ENCODE peak calls at places on chromosomes 11 and 22, in seven cellular contexts. D, S, O, P, W, Y and Q are unnamed samples.

GRCh38 chr11:92296138-92296515 is 71.5 kb downstream of the FAT3 start:
- DNase-seq in D (no peak), S (no peak), O (no peak), P (no peak), W (no peak), Y (peak; percentile 17), Q (no peak)

GRCh38 chr22:42646569-42647525 is 2.3 kb downstream of the CYB5R3 start:
- DNase-seq in D (no peak), S (no peak), O (no peak), P (peak; percentile 74), W (no peak), Y (no peak), Q (peak; percentile 79)

GRCh38 chr11:63937713-63938480 is 905 bp upstream of the NAA40 start:
- DNase-seq in D (no peak), S (peak; percentile 67), O (no peak), P (no peak), W (no peak), Y (no peak), Q (peak; percentile 19)

GRCh38 chr22:45459235-45459634 is 43.4 kb upstream of the FBLN1 start:
- DNase-seq in D (no peak), S (no peak), O (no peak), P (no peak), W (no peak), Y (no peak), Q (no peak)

GRCh38 chr22:47055921-47056320 is 293.5 kb downstream of the TBC1D22A start:
- DNase-seq in D (no peak), S (no peak), O (no peak), P (no peak), W (no peak), Y (no peak), Q (no peak)

GRCh38 chr22:30546616-30547015 is at the start of gene SEC14L6:
- DNase-seq in D (no peak), S (no peak), O (no peak), P (no peak), W (no peak), Y (no peak), Q (no peak)

GRCh38 chr22:20013382-20013871 is 3.2 kb downstream of the ARVCF start:
- DNase-seq in D (peak; percentile 42), S (no peak), O (peak; percentile 43), P (peak; percentile 37), W (peak; percentile 78), Y (peak; percentile 56), Q (peak; percentile 47)

GRCh38 chr11:74634537-74634936 is 42.2 kb downstream of the POLD3 start:
- DNase-seq in D (no peak), S (peak; percentile 87), O (no peak), P (peak; percentile 15), W (no peak), Y (peak; percentile 81), Q (peak; percentile 40)

GRCh38 chr22:33922268-33922667 is 2.0 kb upstream of the LARGE1 start:
- DNase-seq in D (no peak), S (no peak), O (peak; percentile 24), P (no peak), W (peak; percentile 33), Y (peak; percentile 37), Q (peak; percentile 46)

GRCh38 chr11:11416502-11416901 is 63.5 kb upstream of the CSNK2A3 start:
- DNase-seq in D (no peak), S (no peak), O (no peak), P (peak; percentile 31), W (no peak), Y (peak; percentile 15), Q (peak; percentile 39)

GRCh38 chr11:35045219-35045819 is 93.7 kb upstream of the CD44 start:
- DNase-seq in D (no peak), S (no peak), O (peak; percentile 39), P (peak; percentile 48), W (no peak), Y (no peak), Q (no peak)

GRCh38 chr11:32113637-32114203 is 22.8 kb downstream of the RCN1 start:
- DNase-seq in D (no peak), S (no peak), O (no peak), P (no peak), W (no peak), Y (no peak), Q (no peak)

GRCh38 chr11:47148903-47149535 is 27.7 kb downstream of the ARFGAP2 start:
- DNase-seq in D (no peak), S (no peak), O (no peak), P (peak; percentile 33), W (no peak), Y (no peak), Q (peak; percentile 93)

GRCh38 chr11:47360341-47360740 is 7.8 kb upstream of the MYBPC3 start:
- DNase-seq in D (no peak), S (no peak), O (no peak), P (no peak), W (no peak), Y (no peak), Q (no peak)

GRCh38 chr11:88402784-88403183 is 65.2 kb upstream of the CTSC start:
- DNase-seq in D (no peak), S (no peak), O (no peak), P (no peak), W (no peak), Y (peak; percentile 89), Q (no peak)

GRCh38 chr22:30432520-30432919 is 7.0 kb downstream of the MTFP1 start:
- DNase-seq in D (no peak), S (no peak), O (no peak), P (no peak), W (no peak), Y (no peak), Q (no peak)

GRCh38 chr11:32005786-32006406 is 85.0 kb upstream of the RCN1 start:
- DNase-seq in D (no peak), S (no peak), O (no peak), P (no peak), W (no peak), Y (peak; percentile 17), Q (no peak)

GRCh38 chr11:111393585-111393984 is 14.5 kb upstream of the POU2AF1 start:
- DNase-seq in D (no peak), S (no peak), O (no peak), P (no peak), W (no peak), Y (no peak), Q (no peak)

GRCh38 chr22:50708996-50709395 is 29.0 kb upstream of the ACR start:
- DNase-seq in D (no peak), S (no peak), O (no peak), P (no peak), W (no peak), Y (no peak), Q (no peak)

GRCh38 chr22:42943981-42944380 is 71.0 kb downstream of the PACSIN2 start:
- DNase-seq in D (no peak), S (no peak), O (no peak), P (no peak), W (no peak), Y (no peak), Q (no peak)

GRCh38 chr22:28013611-28014010 is 94.6 kb upstream of the PITPNB start:
- DNase-seq in D (no peak), S (no peak), O (no peak), P (no peak), W (no peak), Y (no peak), Q (no peak)

GRCh38 chr11:108117746-108118371 is 3.5 kb upstream of the ACAT1 start:
- DNase-seq in D (no peak), S (peak; percentile 44), O (no peak), P (no peak), W (peak; percentile 26), Y (peak; percentile 78), Q (no peak)

GRCh38 chr11:44893250-44894216 is 57.1 kb downstream of the TP53I11 start:
- DNase-seq in D (no peak), S (no peak), O (no peak), P (no peak), W (no peak), Y (peak; percentile 5), Q (no peak)

GRCh38 chr11:20529757-20530156 is 69.7 kb upstream of the SLC6A5 start:
- DNase-seq in D (no peak), S (no peak), O (no peak), P (no peak), W (no peak), Y (no peak), Q (no peak)

GRCh38 chr11:26078217-26078821 is 253.6 kb upstream of the ANO3 start:
- DNase-seq in D (no peak), S (no peak), O (no peak), P (no peak), W (no peak), Y (peak; percentile 38), Q (no peak)

GRCh38 chr22:23122216-23122957 is 19.4 kb downstream of the RSPH14 start:
- DNase-seq in D (no peak), S (no peak), O (no peak), P (no peak), W (no peak), Y (no peak), Q (no peak)

GRCh38 chr11:18322818-18323570 is 627 bp downstream of the GTF2H1 start:
- DNase-seq in D (no peak), S (no peak), O (no peak), P (no peak), W (no peak), Y (peak; percentile 10), Q (no peak)

GRCh38 chr11:79160786-79161403 is 279.9 kb downstream of the TENM4 start:
- DNase-seq in D (no peak), S (no peak), O (no peak), P (no peak), W (no peak), Y (peak; percentile 53), Q (peak; percentile 9)

GRCh38 chr22:26476705-26477340 is 6.8 kb downstream of the HPS4 start:
- DNase-seq in D (no peak), S (no peak), O (no peak), P (no peak), W (no peak), Y (peak; percentile 29), Q (no peak)

GRCh38 chr11:58560842-58561241 is 14.8 kb downstream of the LPXN start:
- DNase-seq in D (no peak), S (no peak), O (no peak), P (no peak), W (no peak), Y (no peak), Q (no peak)

GRCh38 chr11:23765862-23766261 is 731.0 kb upstream of the LUZP2 start:
- DNase-seq in D (no peak), S (no peak), O (no peak), P (no peak), W (no peak), Y (peak; percentile 48), Q (no peak)

GRCh38 chr11:57798905-57799559 is 37.4 kb downstream of the CTNND1 start:
- DNase-seq in D (no peak), S (peak; percentile 90), O (peak; percentile 22), P (peak; percentile 92), W (no peak), Y (peak; percentile 41), Q (peak; percentile 85)

GRCh38 chr11:17473071-17473744 is 3.4 kb downstream of the ABCC8 start:
- DNase-seq in D (peak; percentile 81), S (no peak), O (no peak), P (no peak), W (peak; percentile 78), Y (peak; percentile 6), Q (no peak)